ENCODE peak calls at places on chromosome 1, in six cellular contexts. Y is HCT116, K is left ventricle myocardium inferior, I is stomach, H is transverse colon, J is epithelial cell of esophagus. W is an unnamed sample.

GRCh38 chr1:234977891-234978396 is 150.7 kb downstream of the TOMM20 start:
- DNase-seq in K (no peak), J (no peak), I (peak), H (no peak), Y (no peak), W (no peak)

GRCh38 chr1:84224905-84225304 is 76.6 kb upstream of the SAMD13 start:
- DNase-seq in K (no peak), I (no peak), J (no peak), Y (no peak), H (no peak), W (no peak)

GRCh38 chr1:181251713-181252075 is 163.2 kb downstream of the IER5 start:
- DNase-seq in K (no peak), Y (no peak), I (no peak), H (no peak), J (no peak), W (no peak)

GRCh38 chr1:231603598-231604275 is 22.9 kb upstream of the DISC1 start:
- DNase-seq in Y (peak), I (peak), K (no peak), J (peak), H (peak), W (peak)

GRCh38 chr1:53685272-53686051 is 53.5 kb downstream of the GLIS1 start:
- DNase-seq in K (no peak), I (no peak), J (peak), Y (no peak), H (no peak), W (no peak)

GRCh38 chr1:93056214-93056613 is 22.9 kb upstream of the MTF2 start:
- DNase-seq in J (peak), I (no peak), H (no peak), Y (no peak), K (no peak), W (no peak)

GRCh38 chr1:242454262-242455051 is 70.0 kb downstream of the PLD5 start:
- DNase-seq in H (no peak), Y (peak), J (peak), K (no peak), I (no peak), W (peak)

GRCh38 chr1:232793944-232794343 is 11.3 kb upstream of the MAP10 start:
- DNase-seq in H (peak), Y (peak), K (no peak), I (no peak), J (peak), W (peak)

GRCh38 chr1:231134624-231135023 is 27.2 kb upstream of the TRIM67 start:
- DNase-seq in K (no peak), I (no peak), J (no peak), Y (no peak), H (no peak), W (no peak)

GRCh38 chr1:242813490-242814091 is 289.1 kb upstream of the PLD5 start:
- DNase-seq in K (no peak), H (no peak), J (no peak), I (no peak), Y (no peak), W (no peak)

GRCh38 chr1:29121516-29121937 is 2.2 kb downstream of the TMEM200B start:
- DNase-seq in Y (no peak), J (no peak), K (no peak), H (peak), I (no peak), W (no peak)
- TF ChIP-seq CTCF in Y (no peak), J (no peak), K (peak), H (peak), I (no peak), W (no peak)

GRCh38 chr1:15000030-15000429 is 153.5 kb upstream of the TMEM51 start:
- DNase-seq in H (no peak), Y (no peak), K (no peak), J (no peak), I (no peak), W (no peak)
- TF ChIP-seq CTCF in H (no peak), Y (no peak), K (no peak), J (no peak), I (no peak), W (no peak)

GRCh38 chr1:192311281-192311680 is 5.5 kb upstream of the RGS21 start:
- DNase-seq in K (no peak), J (peak), H (no peak), Y (peak), I (no peak), W (peak)
- TF ChIP-seq CTCF in K (peak), J (peak), H (no peak), Y (peak), I (no peak), W (peak)

GRCh38 chr1:31476891-31477846 is 64.2 kb downstream of the SERINC2 start:
- DNase-seq in I (no peak), J (peak), Y (no peak), K (no peak), H (no peak), W (no peak)

GRCh38 chr1:31482478-31483011 is 69.5 kb downstream of the SERINC2 start:
- DNase-seq in Y (no peak), I (no peak), J (no peak), H (no peak), K (no peak), W (no peak)

GRCh38 chr1:31478167-31478566 is 65.2 kb downstream of the SERINC2 start:
- DNase-seq in J (no peak), Y (no peak), I (no peak), K (no peak), H (no peak), W (no peak)

GRCh38 chr1:31483012-31483946 is 70.3 kb downstream of the SERINC2 start:
- DNase-seq in J (peak), H (peak), K (no peak), Y (no peak), I (peak), W (peak)

DNA sequence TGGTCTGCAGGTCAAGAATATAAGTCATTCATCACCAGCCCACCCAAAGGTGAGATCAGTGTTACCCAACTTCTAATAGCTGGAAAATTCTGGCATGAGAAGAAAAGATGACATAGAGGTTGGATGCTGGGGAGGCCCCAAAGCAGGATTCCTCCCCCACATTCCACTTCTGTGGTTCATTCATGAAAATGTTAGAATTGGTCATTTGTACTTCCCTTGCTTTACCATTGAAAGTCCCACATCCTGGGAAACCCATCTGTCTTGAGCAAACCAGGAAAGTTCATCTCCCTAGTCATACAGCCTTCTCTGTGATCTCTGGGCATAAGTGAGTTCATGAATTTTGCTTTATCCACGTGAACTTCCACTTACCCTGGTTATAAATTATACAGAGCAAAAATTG is 66.8 kb downstream of the SERINC2 start:
- DNase-seq in H (no peak), I (no peak), J (peak), Y (no peak), K (no peak), W (no peak)
- TF ChIP-seq CTCF in H (no peak), I (no peak), J (no peak), Y (no peak), K (no peak), W (no peak)

DNA sequence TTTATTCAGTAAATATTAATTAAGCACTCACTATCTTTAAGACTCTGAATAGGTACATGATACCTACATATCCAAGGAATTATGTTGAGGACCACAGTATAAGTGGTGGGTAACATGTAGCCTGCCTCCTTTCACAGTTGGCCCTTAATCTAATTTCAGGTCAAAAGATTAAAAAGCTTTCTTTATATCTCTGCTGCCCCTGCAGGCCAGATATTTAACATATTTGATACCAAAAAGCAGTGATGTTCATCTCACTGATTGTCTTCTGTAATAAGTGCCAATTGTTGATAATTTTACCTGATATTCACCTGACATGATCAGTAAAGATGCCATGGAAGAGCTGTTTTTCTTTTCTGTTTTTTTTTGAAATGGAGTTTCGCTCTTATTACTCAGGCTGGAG is 36.5 kb downstream of the RLF start:
- DNase-seq in K (no peak), I (no peak), H (no peak), Y (no peak), J (no peak), W (no peak)
- TF ChIP-seq CTCF in K (no peak), I (no peak), H (no peak), Y (no peak), J (no peak), W (peak)